ENCODE peak calls at places on chromosome 9, in four cellular contexts. F is endothelial cell, Y is epithelial cell of proximal tubule, D is sigmoid colon. W is an unnamed sample.

GRCh38 chr9:115643948-115644727 is 509.5 kb upstream of the PAPPA start:
- DNase-seq in F (no peak), Y (no peak), D (no peak), W (no peak)

GRCh38 chr9:98333703-98334582 is 78.5 kb upstream of the TBC1D2 start:
- DNase-seq in F (no peak), Y (peak; percentile 68), D (no peak), W (no peak)

GRCh38 chr9:106920701-106921283 is 57.8 kb downstream of the ZNF462 start:
- DNase-seq in F (no peak), Y (peak; percentile 59), D (no peak), W (no peak)

GRCh38 chr9:130448771-130449170 is 4.0 kb downstream of the ASS1 start:
- DNase-seq in F (no peak), Y (no peak), D (no peak), W (no peak)

GRCh38 chr9:20838218-20838617 is 154.2 kb downstream of the FOCAD start:
- DNase-seq in F (no peak), Y (peak; percentile 33), D (no peak), W (no peak)

GRCh38 chr9:34498511-34498910 is 24.3 kb downstream of the ENHO start:
- DNase-seq in F (no peak), Y (no peak), D (no peak), W (no peak)

GRCh38 chr9:5870691-5871090 is 20.0 kb upstream of the MLANA start:
- DNase-seq in F (no peak), Y (peak; percentile 57), D (no peak), W (no peak)

GRCh38 chr9:109064963-109065701 is 51.8 kb upstream of the CTNNAL1 start:
- DNase-seq in F (no peak), Y (peak; percentile 70), D (no peak), W (no peak)

GRCh38 chr9:6692891-6693361 is 47.4 kb upstream of the GLDC start:
- DNase-seq in F (no peak), Y (no peak), D (no peak), W (no peak)

GRCh38 chr9:37212435-37212834 is 92.1 kb downstream of the ZCCHC7 start:
- DNase-seq in F (no peak), Y (no peak), D (no peak), W (no peak)

GRCh38 chr9:37210737-37211523 is 90.6 kb downstream of the ZCCHC7 start:
- DNase-seq in F (no peak), Y (no peak), D (no peak), W (no peak)

GRCh38 chr9:37215456-37216229 is 95.3 kb downstream of the ZCCHC7 start:
- DNase-seq in F (no peak), Y (no peak), D (no peak), W (no peak)

GRCh38 chr9:37206121-37206620 is 85.8 kb downstream of the ZCCHC7 start:
- DNase-seq in F (no peak), Y (no peak), D (no peak), W (no peak)

GRCh38 chr9:37209431-37210386 is 89.3 kb downstream of the ZCCHC7 start:
- DNase-seq in F (peak; percentile 8), Y (no peak), D (no peak), W (no peak)
- TF ChIP-seq CTCF in F (no peak), Y (peak; percentile 46), D (no peak), W (peak; percentile 51)

GRCh38 chr9:132410642-132411041 is 631 bp downstream of the CFAP77 start:
- DNase-seq in F (no peak), Y (no peak), D (no peak), W (no peak)
- TF ChIP-seq CTCF in F (no peak), Y (no peak), D (no peak), W (no peak)

DNA sequence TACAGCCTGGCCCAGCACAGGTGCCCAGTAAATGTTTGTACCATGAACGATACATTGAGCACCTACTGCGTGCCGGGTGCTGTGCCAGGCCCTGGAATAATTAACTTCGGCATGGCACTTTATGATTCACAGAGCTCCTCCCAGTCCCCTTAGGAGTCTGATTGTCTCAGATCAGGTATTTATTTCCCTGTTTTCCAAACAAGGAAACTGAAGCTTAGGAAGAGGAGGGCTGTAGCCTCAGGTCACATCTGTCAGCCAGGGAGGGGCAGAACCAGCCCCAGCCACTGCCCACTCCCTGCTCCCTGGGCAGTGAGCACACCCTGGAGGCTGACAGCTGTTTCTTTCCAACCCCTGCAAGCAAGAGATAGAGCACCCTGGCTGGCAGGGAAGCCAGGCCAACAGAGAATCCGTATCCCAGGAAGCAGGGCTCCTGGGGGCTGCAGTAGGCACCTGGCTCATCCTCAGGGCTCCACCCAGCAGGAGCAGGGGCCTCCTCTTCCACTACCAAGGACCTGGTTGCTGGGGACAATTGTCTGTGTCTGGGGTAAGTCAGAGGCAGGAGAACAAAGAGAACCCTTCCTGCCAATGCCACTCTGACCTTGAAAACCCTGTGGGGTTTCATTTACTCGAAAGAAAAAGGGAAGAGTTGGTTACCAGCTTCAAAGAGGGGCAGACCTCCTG is 69.0 kb downstream of the DAB2IP start:
- DNase-seq in F (no peak), Y (no peak), D (no peak), W (no peak)
- TF ChIP-seq CTCF in F (no peak), Y (peak; percentile 24), D (no peak), W (no peak)

GRCh38 chr9:120729796-120730195 is 15.5 kb upstream of the MEGF9 start:
- DNase-seq in F (no peak), Y (no peak), D (no peak), W (no peak)
- TF ChIP-seq CTCF in F (no peak), Y (peak; percentile 56), D (no peak), W (peak; percentile 55)

GRCh38 chr9:136050266-136050705 is 44.8 kb downstream of the NACC2 start:
- DNase-seq in F (no peak), Y (no peak), D (peak; percentile 70), W (no peak)

GRCh38 chr9:136051568-136052432 is 43.3 kb downstream of the NACC2 start:
- DNase-seq in F (no peak), Y (peak; percentile 60), D (peak; percentile 89), W (peak; percentile 94)

GRCh38 chr9:136052433-136052880 is 42.6 kb downstream of the NACC2 start:
- DNase-seq in F (no peak), Y (no peak), D (peak; percentile 74), W (peak; percentile 93)

GRCh38 chr9:136049451-136050265 is 45.4 kb downstream of the NACC2 start:
- DNase-seq in F (no peak), Y (no peak), D (peak; percentile 65), W (peak; percentile 94)

DNA sequence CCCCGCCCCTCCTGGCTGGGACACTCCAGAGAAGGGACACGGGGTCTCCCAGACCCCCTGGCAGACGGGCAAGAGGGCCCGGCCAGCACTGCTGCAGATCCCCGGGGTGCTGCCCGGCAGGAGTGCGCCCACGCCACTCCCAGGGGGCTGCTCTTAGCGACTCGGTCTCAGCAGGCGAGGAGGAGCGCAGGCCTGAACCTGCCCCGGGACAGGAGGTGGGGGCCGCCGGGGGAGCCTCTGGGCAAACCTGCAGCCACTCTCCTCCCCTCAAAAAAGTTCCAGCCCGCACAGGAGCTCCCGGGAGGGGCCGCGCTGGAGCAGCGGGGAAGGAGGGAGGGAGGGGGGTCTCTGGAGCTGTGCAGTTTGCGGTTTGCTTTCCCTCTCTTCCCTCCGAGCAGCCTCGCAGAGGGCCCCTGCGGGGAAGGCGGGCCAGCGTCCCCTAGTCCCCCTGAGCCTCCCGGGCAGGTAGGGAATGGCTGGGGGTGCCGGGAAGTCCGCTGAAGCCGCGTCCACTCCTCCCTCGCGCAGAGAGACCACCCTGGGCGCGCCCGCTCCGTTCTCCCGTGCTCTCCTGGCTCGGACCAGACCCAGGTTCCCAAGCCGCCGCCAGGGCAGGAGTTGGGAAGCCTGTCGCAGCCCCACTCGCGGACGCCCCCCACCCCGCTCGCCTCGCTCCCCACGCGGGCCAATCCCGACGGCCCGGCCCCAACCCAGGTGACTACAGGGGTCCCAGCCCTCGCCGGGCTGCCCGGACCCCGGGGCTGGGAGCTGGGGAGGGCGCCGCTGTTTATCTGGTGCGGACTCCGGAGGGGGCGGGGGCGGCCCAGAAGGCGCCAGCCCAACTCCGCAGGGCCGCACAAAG is 44.2 kb downstream of the NACC2 start:
- DNase-seq in F (no peak), Y (no peak), D (peak; percentile 60), W (peak; percentile 92)
- TF ChIP-seq CTCF in F (no peak), Y (no peak), D (no peak), W (peak; percentile 50)

W was measured in chondrocyte.